ENCODE peak calls at places on chromosomes 12 and 14, in eight cellular contexts. One of them, this sample, is unnamed.
A peak's percentile ranks its signal among the peaks of the same experiment; 100 is the strongest.

GRCh38 chr12:6534914-6535696 is 788 bp downstream of the GAPDH start:
- DNase-seq in heart left ventricle: peak; percentile 79
- DNase-seq in Panc1: no peak
- DNase-seq in right lobe of liver: peak; percentile 87
- DNase-seq in keratinocyte: no peak
- DNase-seq in heart right ventricle: peak; percentile 74
- DNase-seq in psoas muscle: peak; percentile 90
- DNase-seq in A549: peak; percentile 71
- DNase-seq in this sample: peak; percentile 88

GRCh38 chr12:42790761-42791151 is 201.2 kb upstream of the PRICKLE1 start:
- DNase-seq in heart left ventricle: no peak
- DNase-seq in Panc1: no peak
- DNase-seq in right lobe of liver: no peak
- DNase-seq in heart right ventricle: no peak
- DNase-seq in A549: peak; percentile 53
- DNase-seq in psoas muscle: no peak
- DNase-seq in keratinocyte: no peak
- DNase-seq in this sample: no peak

GRCh38 chr14:89640141-89640540 is 223.1 kb upstream of the FOXN3 start:
- DNase-seq in Panc1: no peak
- DNase-seq in right lobe of liver: no peak
- DNase-seq in keratinocyte: no peak
- DNase-seq in heart right ventricle: no peak
- DNase-seq in heart left ventricle: no peak
- DNase-seq in A549: no peak
- DNase-seq in psoas muscle: no peak
- DNase-seq in this sample: no peak

GRCh38 chr12:40622246-40622838 is 69.9 kb upstream of the CNTN1 start:
- DNase-seq in heart left ventricle: peak; percentile 31
- DNase-seq in right lobe of liver: no peak
- DNase-seq in psoas muscle: no peak
- DNase-seq in heart right ventricle: peak; percentile 16
- DNase-seq in Panc1: peak; percentile 22
- DNase-seq in keratinocyte: no peak
- DNase-seq in A549: peak; percentile 86
- DNase-seq in this sample: peak; percentile 48

GRCh38 chr14:103509864-103510263 is 12.8 kb downstream of the CKB start:
- DNase-seq in heart left ventricle: no peak
- DNase-seq in keratinocyte: no peak
- DNase-seq in right lobe of liver: peak; percentile 10
- DNase-seq in A549: no peak
- DNase-seq in psoas muscle: peak; percentile 22
- DNase-seq in Panc1: no peak
- DNase-seq in heart right ventricle: no peak
- DNase-seq in this sample: no peak

GRCh38 chr14:84792722-84793410 is 737.1 kb upstream of the FLRT2 start:
- DNase-seq in heart right ventricle: no peak
- DNase-seq in Panc1: no peak
- DNase-seq in keratinocyte: no peak
- DNase-seq in heart left ventricle: no peak
- DNase-seq in psoas muscle: no peak
- DNase-seq in right lobe of liver: no peak
- DNase-seq in A549: no peak
- DNase-seq in this sample: no peak

GRCh38 chr12:10636611-10637010 is 23.2 kb upstream of the MAGOHB start:
- DNase-seq in psoas muscle: no peak
- DNase-seq in heart right ventricle: no peak
- DNase-seq in keratinocyte: no peak
- DNase-seq in A549: no peak
- DNase-seq in right lobe of liver: no peak
- DNase-seq in heart left ventricle: no peak
- DNase-seq in Panc1: no peak
- DNase-seq in this sample: no peak

GRCh38 chr12:42590324-42590934 is 883 bp upstream of the PRICKLE1 start:
- DNase-seq in right lobe of liver: no peak
- DNase-seq in Panc1: no peak
- DNase-seq in psoas muscle: peak; percentile 62
- DNase-seq in heart right ventricle: peak; percentile 26
- DNase-seq in heart left ventricle: peak; percentile 54
- DNase-seq in A549: peak; percentile 35
- DNase-seq in keratinocyte: no peak
- DNase-seq in this sample: peak; percentile 50

GRCh38 chr12:119157528-119157927 is 21.2 kb upstream of the HSPB8 start:
- DNase-seq in right lobe of liver: no peak
- DNase-seq in heart right ventricle: peak; percentile 76
- DNase-seq in A549: no peak
- DNase-seq in psoas muscle: peak; percentile 96
- DNase-seq in Panc1: no peak
- DNase-seq in keratinocyte: no peak
- DNase-seq in heart left ventricle: peak; percentile 90
- DNase-seq in this sample: peak; percentile 57

GRCh38 chr12:57983150-57983857 is 41.9 kb downstream of the ATP23 start:
- DNase-seq in keratinocyte: peak; percentile 5
- DNase-seq in Panc1: peak; percentile 17
- DNase-seq in A549: peak; percentile 68
- DNase-seq in heart left ventricle: no peak
- DNase-seq in right lobe of liver: no peak
- DNase-seq in heart right ventricle: no peak
- DNase-seq in psoas muscle: no peak
- DNase-seq in this sample: no peak

GRCh38 chr12:2352203-2352602 is 299.4 kb downstream of the CACNA1C start:
- DNase-seq in heart right ventricle: no peak
- DNase-seq in A549: no peak
- DNase-seq in psoas muscle: no peak
- DNase-seq in heart left ventricle: no peak
- DNase-seq in keratinocyte: no peak
- DNase-seq in Panc1: no peak
- DNase-seq in right lobe of liver: no peak
- DNase-seq in this sample: no peak

GRCh38 chr14:43232261-43232660 is 1274.8 kb downstream of the FSCB start:
- DNase-seq in heart right ventricle: no peak
- DNase-seq in right lobe of liver: no peak
- DNase-seq in Panc1: no peak
- DNase-seq in heart left ventricle: no peak
- DNase-seq in psoas muscle: no peak
- DNase-seq in keratinocyte: no peak
- DNase-seq in A549: no peak
- DNase-seq in this sample: no peak

GRCh38 chr12:133130808-133131128 is 341 bp downstream of the ZNF10 start:
- DNase-seq in heart left ventricle: peak; percentile 48
- DNase-seq in Panc1: no peak
- DNase-seq in right lobe of liver: peak; percentile 59
- DNase-seq in heart right ventricle: peak; percentile 35
- DNase-seq in A549: no peak
- DNase-seq in psoas muscle: peak; percentile 62
- DNase-seq in keratinocyte: no peak
- DNase-seq in this sample: peak; percentile 65

GRCh38 chr12:29546000-29546399 is 48.5 kb upstream of the OVCH1 start:
- DNase-seq in A549: no peak
- DNase-seq in keratinocyte: no peak
- DNase-seq in psoas muscle: peak; percentile 84
- DNase-seq in right lobe of liver: no peak
- DNase-seq in Panc1: no peak
- DNase-seq in heart right ventricle: no peak
- DNase-seq in heart left ventricle: peak; percentile 55
- DNase-seq in this sample: no peak

GRCh38 chr12:118360785-118361404 is 11.8 kb downstream of the TAOK3 start:
- DNase-seq in psoas muscle: no peak
- DNase-seq in Panc1: no peak
- DNase-seq in A549: peak; percentile 26
- DNase-seq in right lobe of liver: no peak
- DNase-seq in heart right ventricle: no peak
- DNase-seq in heart left ventricle: no peak
- DNase-seq in keratinocyte: no peak
- DNase-seq in this sample: no peak

GRCh38 chr12:106428379-106428778 is 70.8 kb downstream of the POLR3B start:
- DNase-seq in psoas muscle: no peak
- DNase-seq in right lobe of liver: no peak
- DNase-seq in Panc1: no peak
- DNase-seq in keratinocyte: no peak
- DNase-seq in A549: no peak
- DNase-seq in heart left ventricle: no peak
- DNase-seq in heart right ventricle: no peak
- DNase-seq in this sample: no peak

GRCh38 chr12:114762490-114763110 is 78.6 kb upstream of the TBX3 start:
- DNase-seq in psoas muscle: no peak
- DNase-seq in keratinocyte: no peak
- DNase-seq in Panc1: no peak
- DNase-seq in heart right ventricle: peak; percentile 25
- DNase-seq in A549: no peak
- DNase-seq in right lobe of liver: no peak
- DNase-seq in heart left ventricle: peak; percentile 40
- DNase-seq in this sample: no peak

GRCh38 chr12:53174881-53175491 is 5.5 kb upstream of the ZNF740 start:
- DNase-seq in Panc1: no peak
- DNase-seq in heart left ventricle: no peak
- DNase-seq in heart right ventricle: no peak
- DNase-seq in right lobe of liver: peak; percentile 93
- DNase-seq in A549: peak; percentile 94
- DNase-seq in psoas muscle: no peak
- DNase-seq in keratinocyte: no peak
- DNase-seq in this sample: no peak

GRCh38 chr12:117986705-117987469 is 18.1 kb upstream of the KSR2 start:
- DNase-seq in heart right ventricle: no peak
- DNase-seq in right lobe of liver: no peak
- DNase-seq in A549: peak; percentile 81
- DNase-seq in Panc1: no peak
- DNase-seq in keratinocyte: peak; percentile 80
- DNase-seq in heart left ventricle: no peak
- DNase-seq in psoas muscle: no peak
- DNase-seq in this sample: no peak

GRCh38 chr12:12247584-12247983 is 19.3 kb downstream of the LRP6 start:
- DNase-seq in keratinocyte: no peak
- DNase-seq in A549: no peak
- DNase-seq in heart right ventricle: no peak
- DNase-seq in right lobe of liver: no peak
- DNase-seq in heart left ventricle: no peak
- DNase-seq in psoas muscle: no peak
- DNase-seq in Panc1: no peak
- DNase-seq in this sample: no peak

DNA sequence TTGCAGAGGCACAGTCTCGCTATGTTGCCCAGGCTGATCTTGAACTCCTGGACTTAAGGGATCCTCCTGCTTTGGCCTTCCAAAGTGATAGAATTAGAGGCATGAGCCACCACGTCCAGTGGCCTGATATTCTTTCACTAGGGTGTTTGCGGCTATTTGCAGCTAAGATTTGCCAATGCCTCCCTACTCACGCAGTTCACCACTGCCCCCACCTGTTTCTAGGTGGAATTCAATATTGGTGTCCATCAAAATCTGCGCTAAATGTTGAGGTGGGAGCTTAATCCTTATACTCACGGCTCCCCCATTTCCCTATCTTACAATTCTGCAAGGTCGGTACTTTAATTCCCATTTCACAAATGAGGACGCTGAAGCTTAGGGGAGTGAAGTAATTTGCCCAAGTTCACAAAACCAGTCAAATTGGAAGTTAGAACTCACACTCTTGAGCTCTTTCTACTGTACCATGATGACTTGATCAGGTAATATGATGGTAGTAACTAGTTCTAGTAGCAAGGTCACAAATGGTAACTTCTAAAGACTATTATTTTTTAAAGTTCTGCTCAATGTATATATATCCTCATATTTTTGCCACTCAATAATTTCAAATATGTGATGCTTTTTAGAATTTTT is 22.1 kb upstream of the LRRC9 start:
- DNase-seq in heart right ventricle: no peak
- DNase-seq in heart left ventricle: no peak
- DNase-seq in Panc1: no peak
- DNase-seq in keratinocyte: no peak
- DNase-seq in right lobe of liver: no peak
- DNase-seq in psoas muscle: no peak
- DNase-seq in A549: peak; percentile 40
- DNase-seq in this sample: no peak
- TF ChIP-seq CTCF in heart right ventricle: peak; percentile 42
- TF ChIP-seq CTCF in heart left ventricle: peak; percentile 35
- TF ChIP-seq CTCF in Panc1: peak; percentile 65
- TF ChIP-seq CTCF in keratinocyte: peak; percentile 41
- TF ChIP-seq CTCF in right lobe of liver: peak; percentile 64
- TF ChIP-seq CTCF in psoas muscle: peak; percentile 28
- TF ChIP-seq CTCF in A549: peak; percentile 35
- TF ChIP-seq CTCF in this sample: peak; percentile 48

GRCh38 chr12:4282103-4282891 is 8.7 kb downstream of the CCND2 start:
- DNase-seq in heart right ventricle: no peak
- DNase-seq in Panc1: no peak
- DNase-seq in right lobe of liver: no peak
- DNase-seq in psoas muscle: no peak
- DNase-seq in heart left ventricle: no peak
- DNase-seq in A549: no peak
- DNase-seq in keratinocyte: no peak
- DNase-seq in this sample: no peak
- H3K4me1 ChIP-seq in heart right ventricle: peaks cover 98% of the 10 kb centered on the region
- H3K4me1 ChIP-seq in Panc1: no peaks in the 10 kb centered on the region
- H3K4me1 ChIP-seq in right lobe of liver: no peaks in the 10 kb centered on the region
- H3K4me1 ChIP-seq in psoas muscle: peaks cover 11% of the 10 kb centered on the region
- H3K4me1 ChIP-seq in heart left ventricle: peaks cover 97% of the 10 kb centered on the region
- H3K4me1 ChIP-seq in A549: no peaks in the 10 kb centered on the region
- H3K4me1 ChIP-seq in keratinocyte: peaks cover 12% of the 10 kb centered on the region
- H3K4me1 ChIP-seq in this sample: peaks cover 48% of the 10 kb centered on the region

GRCh38 chr14:95140060-95140858 is 17.1 kb downstream of the DICER1 start:
- DNase-seq in heart right ventricle: no peak
- DNase-seq in A549: no peak
- DNase-seq in keratinocyte: no peak
- DNase-seq in psoas muscle: no peak
- DNase-seq in right lobe of liver: no peak
- DNase-seq in Panc1: no peak
- DNase-seq in heart left ventricle: no peak
- DNase-seq in this sample: no peak
- H3K4me3 ChIP-seq in heart right ventricle: no peak overlapping the region
- H3K4me3 ChIP-seq in A549: no peak overlapping the region
- H3K4me3 ChIP-seq in keratinocyte: no peak overlapping the region
- H3K4me3 ChIP-seq in psoas muscle: no peak overlapping the region
- H3K4me3 ChIP-seq in right lobe of liver: no peak overlapping the region
- H3K4me3 ChIP-seq in Panc1: no peak overlapping the region
- H3K4me3 ChIP-seq in heart left ventricle: no peak overlapping the region
- H3K4me3 ChIP-seq in this sample: no peak overlapping the region

DNA sequence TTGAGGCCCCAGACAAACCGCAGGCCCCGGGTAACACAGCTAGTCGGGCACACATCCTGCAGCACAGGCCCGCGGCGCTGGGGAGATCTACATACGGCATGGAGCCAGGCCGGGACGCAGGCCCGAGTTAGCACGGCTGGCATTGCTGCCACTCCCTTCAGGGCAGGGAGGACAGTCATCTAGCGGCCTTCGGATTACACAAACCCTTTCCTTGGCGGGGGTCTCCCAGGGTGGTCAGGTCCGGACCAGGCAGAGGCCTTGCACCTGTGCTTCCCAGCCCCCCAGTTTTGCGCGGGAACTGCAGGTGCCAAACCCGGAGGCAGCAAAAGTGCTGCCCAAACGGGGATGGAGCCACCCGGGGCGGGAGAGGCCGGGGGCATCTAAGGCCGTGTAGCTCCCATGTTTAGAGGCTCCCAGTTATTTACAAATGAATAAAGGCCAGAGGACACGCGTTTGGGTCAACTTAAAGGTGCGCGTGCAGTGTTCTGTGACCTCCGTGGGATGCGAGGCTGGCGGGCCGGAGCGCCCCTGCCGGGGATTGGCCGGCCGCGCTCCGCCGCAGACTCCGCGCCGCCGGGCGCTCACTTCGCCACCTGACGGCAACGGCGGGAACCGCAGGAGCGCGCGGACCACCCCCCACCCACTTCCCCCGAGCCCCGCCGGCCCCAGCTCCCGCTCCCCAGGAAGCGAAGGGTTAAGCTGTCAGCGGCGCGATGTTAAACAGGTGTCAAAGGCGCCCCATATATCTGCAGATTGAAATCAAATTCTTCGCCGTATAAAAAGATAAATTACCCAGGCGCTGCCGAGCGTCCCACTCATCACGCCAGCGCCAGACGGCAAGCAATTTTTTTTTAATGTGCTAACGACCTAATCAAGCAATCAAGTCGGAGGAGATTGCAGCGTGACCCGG is 18.1 kb downstream of the VSX2 start:
- DNase-seq in right lobe of liver: no peak
- DNase-seq in Panc1: no peak
- DNase-seq in keratinocyte: no peak
- DNase-seq in heart right ventricle: peak; percentile 51
- DNase-seq in A549: peak; percentile 30
- DNase-seq in heart left ventricle: peak; percentile 56
- DNase-seq in psoas muscle: peak; percentile 72
- DNase-seq in this sample: peak; percentile 66
- TF ChIP-seq CTCF in right lobe of liver: peak; percentile 97
- TF ChIP-seq CTCF in Panc1: peak; percentile 97
- TF ChIP-seq CTCF in keratinocyte: peak; percentile 63
- TF ChIP-seq CTCF in heart right ventricle: peak; percentile 98
- TF ChIP-seq CTCF in A549: peak; percentile 98
- TF ChIP-seq CTCF in heart left ventricle: peak; percentile 100
- TF ChIP-seq CTCF in psoas muscle: peak; percentile 91
- TF ChIP-seq CTCF in this sample: peak; percentile 98